ENCODE peak calls at places on chromosomes 1 and 21, in six cellular contexts. One of them, this sample, is unnamed.
A peak's percentile ranks its signal among the peaks of the same experiment; 100 is the strongest.

GRCh38 chr21:32021319-32022027 is 148.7 kb downstream of the HUNK start:
- DNase-seq in Peyer's patch: no peak
- DNase-seq in cardiac muscle cell: no peak
- DNase-seq in CD8-positive, alpha-beta T cell: no peak
- DNase-seq in right lobe of liver: peak; percentile 44
- DNase-seq in CD4-positive, alpha-beta memory T cell: no peak
- DNase-seq in this sample: no peak

GRCh38 chr1:160474392-160475242 is 48.4 kb downstream of the SLAMF6 start:
- DNase-seq in right lobe of liver: no peak
- DNase-seq in Peyer's patch: no peak
- DNase-seq in CD8-positive, alpha-beta T cell: no peak
- DNase-seq in cardiac muscle cell: no peak
- DNase-seq in CD4-positive, alpha-beta memory T cell: no peak
- DNase-seq in this sample: no peak

GRCh38 chr1:161736332-161736969 is 13.1 kb upstream of the DUSP12 start:
- DNase-seq in CD4-positive, alpha-beta memory T cell: no peak
- DNase-seq in right lobe of liver: no peak
- DNase-seq in Peyer's patch: no peak
- DNase-seq in cardiac muscle cell: no peak
- DNase-seq in CD8-positive, alpha-beta T cell: no peak
- DNase-seq in this sample: no peak

GRCh38 chr1:226287587-226287986 is 21.4 kb downstream of the LIN9 start:
- DNase-seq in Peyer's patch: no peak
- DNase-seq in right lobe of liver: no peak
- DNase-seq in cardiac muscle cell: no peak
- DNase-seq in CD8-positive, alpha-beta T cell: no peak
- DNase-seq in CD4-positive, alpha-beta memory T cell: no peak
- DNase-seq in this sample: no peak

GRCh38 chr1:230913496-230913895 is 45.2 kb upstream of the C1orf198 start:
- DNase-seq in Peyer's patch: no peak
- DNase-seq in cardiac muscle cell: no peak
- DNase-seq in CD4-positive, alpha-beta memory T cell: no peak
- DNase-seq in right lobe of liver: no peak
- DNase-seq in CD8-positive, alpha-beta T cell: no peak
- DNase-seq in this sample: no peak

GRCh38 chr1:102107441-102107840 is 110.7 kb upstream of the OLFM3 start:
- DNase-seq in cardiac muscle cell: no peak
- DNase-seq in right lobe of liver: no peak
- DNase-seq in CD4-positive, alpha-beta memory T cell: no peak
- DNase-seq in Peyer's patch: no peak
- DNase-seq in CD8-positive, alpha-beta T cell: no peak
- DNase-seq in this sample: no peak

GRCh38 chr1:34825455-34826081 is 32.8 kb downstream of the GJA4 start:
- DNase-seq in cardiac muscle cell: peak; percentile 34
- DNase-seq in CD8-positive, alpha-beta T cell: no peak
- DNase-seq in CD4-positive, alpha-beta memory T cell: no peak
- DNase-seq in right lobe of liver: peak; percentile 71
- DNase-seq in Peyer's patch: no peak
- DNase-seq in this sample: no peak

GRCh38 chr21:42636535-42636914 is 16.9 kb upstream of the PDE9A start:
- DNase-seq in right lobe of liver: no peak
- DNase-seq in Peyer's patch: no peak
- DNase-seq in CD8-positive, alpha-beta T cell: no peak
- DNase-seq in cardiac muscle cell: no peak
- DNase-seq in CD4-positive, alpha-beta memory T cell: no peak
- DNase-seq in this sample: no peak

GRCh38 chr1:7303554-7304347 is 467.3 kb upstream of the VAMP3 start:
- DNase-seq in cardiac muscle cell: no peak
- DNase-seq in right lobe of liver: no peak
- DNase-seq in Peyer's patch: no peak
- DNase-seq in CD8-positive, alpha-beta T cell: no peak
- DNase-seq in CD4-positive, alpha-beta memory T cell: no peak
- DNase-seq in this sample: no peak

GRCh38 chr1:57361516-57361915 is 62.3 kb downstream of the DAB1 start:
- DNase-seq in CD4-positive, alpha-beta memory T cell: no peak
- DNase-seq in right lobe of liver: no peak
- DNase-seq in cardiac muscle cell: no peak
- DNase-seq in Peyer's patch: no peak
- DNase-seq in CD8-positive, alpha-beta T cell: no peak
- DNase-seq in this sample: no peak

GRCh38 chr21:46113497-46114176 is 15.7 kb downstream of the COL6A2 start:
- DNase-seq in Peyer's patch: no peak
- DNase-seq in CD8-positive, alpha-beta T cell: peak; percentile 23
- DNase-seq in right lobe of liver: no peak
- DNase-seq in cardiac muscle cell: no peak
- DNase-seq in CD4-positive, alpha-beta memory T cell: no peak
- DNase-seq in this sample: no peak

GRCh38 chr1:236608930-236609726 is 4.8 kb upstream of the HEATR1 start:
- DNase-seq in cardiac muscle cell: peak; percentile 81
- DNase-seq in right lobe of liver: peak; percentile 46
- DNase-seq in CD4-positive, alpha-beta memory T cell: no peak
- DNase-seq in Peyer's patch: peak; percentile 50
- DNase-seq in CD8-positive, alpha-beta T cell: no peak
- DNase-seq in this sample: no peak

DNA sequence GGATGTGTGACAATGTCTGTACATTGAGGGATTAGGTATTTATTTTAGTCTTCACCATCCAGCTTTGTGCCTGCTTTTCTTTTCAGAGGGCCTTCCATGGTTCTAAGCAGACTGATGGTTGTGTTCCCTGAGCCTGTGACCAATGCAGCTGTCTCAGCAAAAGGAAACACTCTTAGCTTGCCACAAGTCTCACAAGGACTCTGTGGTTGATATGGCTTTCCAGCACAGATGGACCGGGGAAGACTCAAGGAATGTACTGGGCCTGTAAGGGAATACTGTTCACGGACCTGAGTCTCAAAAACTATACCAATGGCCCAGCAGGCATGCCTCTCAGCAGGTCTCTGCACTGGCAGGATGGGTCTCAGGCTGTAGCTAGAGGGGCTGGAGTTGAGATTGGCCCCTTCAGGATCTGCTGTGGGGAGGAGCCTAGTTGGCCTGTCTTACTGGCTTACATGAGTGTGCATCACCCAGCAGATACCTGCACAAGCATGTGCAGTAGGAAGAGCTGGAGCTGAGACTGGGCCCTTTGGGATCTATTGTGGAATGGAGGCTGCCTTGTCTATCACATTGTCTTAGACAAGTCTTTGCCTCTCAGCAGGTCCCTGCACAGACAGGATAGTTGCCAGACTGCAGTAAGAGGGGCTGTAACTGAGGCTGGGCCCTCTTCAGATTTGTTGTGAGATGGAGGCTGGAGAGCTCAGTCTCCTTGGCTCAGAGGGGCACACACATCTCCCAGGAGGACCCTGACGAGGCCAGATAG is 52.0 kb upstream of the PDC start:
- DNase-seq in CD8-positive, alpha-beta T cell: no peak
- DNase-seq in right lobe of liver: no peak
- DNase-seq in Peyer's patch: no peak
- DNase-seq in CD4-positive, alpha-beta memory T cell: no peak
- DNase-seq in cardiac muscle cell: no peak
- DNase-seq in this sample: no peak
- H3K4me1 ChIP-seq in CD8-positive, alpha-beta T cell: no peaks in the 10 kb centered on the region
- H3K4me1 ChIP-seq in right lobe of liver: no peaks in the 10 kb centered on the region
- H3K4me1 ChIP-seq in Peyer's patch: no peaks in the 10 kb centered on the region
- H3K4me1 ChIP-seq in CD4-positive, alpha-beta memory T cell: no peaks in the 10 kb centered on the region
- H3K4me1 ChIP-seq in cardiac muscle cell: no peaks in the 10 kb centered on the region
- H3K4me1 ChIP-seq in this sample: no peaks in the 10 kb centered on the region

GRCh38 chr21:39631842-39632577 is 19.3 kb downstream of the B3GALT5 start:
- DNase-seq in Peyer's patch: peak; percentile 66
- DNase-seq in CD8-positive, alpha-beta T cell: no peak
- DNase-seq in right lobe of liver: no peak
- DNase-seq in cardiac muscle cell: no peak
- DNase-seq in CD4-positive, alpha-beta memory T cell: no peak
- DNase-seq in this sample: no peak

GRCh38 chr21:39628380-39628779 is 15.6 kb downstream of the B3GALT5 start:
- DNase-seq in cardiac muscle cell: no peak
- DNase-seq in right lobe of liver: no peak
- DNase-seq in CD8-positive, alpha-beta T cell: no peak
- DNase-seq in Peyer's patch: no peak
- DNase-seq in CD4-positive, alpha-beta memory T cell: no peak
- DNase-seq in this sample: no peak

GRCh38 chr21:39633043-39633442 is 20.3 kb downstream of the B3GALT5 start:
- DNase-seq in Peyer's patch: no peak
- DNase-seq in cardiac muscle cell: no peak
- DNase-seq in CD4-positive, alpha-beta memory T cell: no peak
- DNase-seq in right lobe of liver: no peak
- DNase-seq in CD8-positive, alpha-beta T cell: no peak
- DNase-seq in this sample: no peak

GRCh38 chr21:39630191-39630591 is 17.5 kb downstream of the B3GALT5 start:
- DNase-seq in cardiac muscle cell: no peak
- DNase-seq in Peyer's patch: no peak
- DNase-seq in CD4-positive, alpha-beta memory T cell: no peak
- DNase-seq in right lobe of liver: no peak
- DNase-seq in CD8-positive, alpha-beta T cell: no peak
- DNase-seq in this sample: no peak

GRCh38 chr21:39630827-39631226 is 18.1 kb downstream of the B3GALT5 start:
- DNase-seq in Peyer's patch: no peak
- DNase-seq in cardiac muscle cell: no peak
- DNase-seq in CD4-positive, alpha-beta memory T cell: no peak
- DNase-seq in CD8-positive, alpha-beta T cell: no peak
- DNase-seq in right lobe of liver: no peak
- DNase-seq in this sample: no peak
- H3K4me3 ChIP-seq in Peyer's patch: no peak overlapping the region
- H3K4me3 ChIP-seq in cardiac muscle cell: no peak overlapping the region
- H3K4me3 ChIP-seq in CD4-positive, alpha-beta memory T cell: no peak overlapping the region
- H3K4me3 ChIP-seq in CD8-positive, alpha-beta T cell: no peak overlapping the region
- H3K4me3 ChIP-seq in right lobe of liver: no peak overlapping the region
- H3K4me3 ChIP-seq in this sample: no peak overlapping the region

DNA sequence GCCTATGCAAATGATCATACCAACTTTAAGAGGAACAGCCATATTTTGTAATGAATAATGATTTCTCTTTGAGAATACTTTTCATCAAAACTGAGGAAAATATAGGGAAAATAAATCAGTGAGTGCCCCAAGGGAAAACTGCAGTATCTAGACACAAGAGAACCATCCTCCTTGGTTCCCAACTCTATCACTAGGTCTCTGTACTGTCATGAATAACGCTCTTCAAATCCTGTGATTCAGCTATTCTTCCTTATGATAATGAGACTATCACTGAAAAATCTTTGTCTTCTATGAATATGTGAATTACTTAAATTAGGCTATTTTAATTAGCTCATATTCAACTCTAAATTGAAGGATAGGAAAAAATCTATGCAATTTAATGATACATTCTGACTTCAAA is 2.3 kb downstream of the OR2L5 start:
- DNase-seq in cardiac muscle cell: no peak
- DNase-seq in Peyer's patch: no peak
- DNase-seq in CD4-positive, alpha-beta memory T cell: no peak
- DNase-seq in right lobe of liver: no peak
- DNase-seq in CD8-positive, alpha-beta T cell: no peak
- DNase-seq in this sample: no peak
- H3K9me3 ChIP-seq in cardiac muscle cell: no peaks in the 10 kb centered on the region
- H3K9me3 ChIP-seq in Peyer's patch: no peaks in the 10 kb centered on the region
- H3K9me3 ChIP-seq in CD4-positive, alpha-beta memory T cell: peaks cover 5% of the 10 kb centered on the region
- H3K9me3 ChIP-seq in right lobe of liver: no peaks in the 10 kb centered on the region
- H3K9me3 ChIP-seq in CD8-positive, alpha-beta T cell: no peaks in the 10 kb centered on the region
- H3K9me3 ChIP-seq in this sample: peaks cover 12% of the 10 kb centered on the region

DNA sequence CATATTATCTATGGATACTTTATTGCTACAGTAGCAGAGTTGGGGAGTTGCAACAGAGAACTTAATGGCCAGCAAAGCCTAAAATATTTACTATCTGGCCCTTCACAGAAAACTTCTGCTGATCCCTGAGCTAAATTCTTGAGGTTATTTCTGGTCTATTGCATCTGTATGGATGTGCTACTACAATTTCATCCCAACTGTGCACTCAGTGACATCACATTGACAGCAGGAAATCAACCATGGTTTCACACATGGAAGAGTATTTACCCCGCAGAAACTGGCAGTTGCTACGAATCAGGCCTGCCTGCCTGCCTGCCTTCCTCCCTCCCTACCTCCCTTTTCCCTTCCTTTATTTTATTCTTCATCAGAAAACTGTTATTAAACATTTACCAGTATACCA is 12.1 kb downstream of the CLCA2 start:
- DNase-seq in cardiac muscle cell: no peak
- DNase-seq in right lobe of liver: no peak
- DNase-seq in CD4-positive, alpha-beta memory T cell: no peak
- DNase-seq in Peyer's patch: no peak
- DNase-seq in CD8-positive, alpha-beta T cell: no peak
- DNase-seq in this sample: no peak
- H3K4me1 ChIP-seq in cardiac muscle cell: no peaks in the 10 kb centered on the region
- H3K4me1 ChIP-seq in right lobe of liver: no peaks in the 10 kb centered on the region
- H3K4me1 ChIP-seq in CD4-positive, alpha-beta memory T cell: peaks cover under 1% of the 10 kb centered on the region
- H3K4me1 ChIP-seq in Peyer's patch: no peaks in the 10 kb centered on the region
- H3K4me1 ChIP-seq in CD8-positive, alpha-beta T cell: no peaks in the 10 kb centered on the region
- H3K4me1 ChIP-seq in this sample: no peaks in the 10 kb centered on the region

DNA sequence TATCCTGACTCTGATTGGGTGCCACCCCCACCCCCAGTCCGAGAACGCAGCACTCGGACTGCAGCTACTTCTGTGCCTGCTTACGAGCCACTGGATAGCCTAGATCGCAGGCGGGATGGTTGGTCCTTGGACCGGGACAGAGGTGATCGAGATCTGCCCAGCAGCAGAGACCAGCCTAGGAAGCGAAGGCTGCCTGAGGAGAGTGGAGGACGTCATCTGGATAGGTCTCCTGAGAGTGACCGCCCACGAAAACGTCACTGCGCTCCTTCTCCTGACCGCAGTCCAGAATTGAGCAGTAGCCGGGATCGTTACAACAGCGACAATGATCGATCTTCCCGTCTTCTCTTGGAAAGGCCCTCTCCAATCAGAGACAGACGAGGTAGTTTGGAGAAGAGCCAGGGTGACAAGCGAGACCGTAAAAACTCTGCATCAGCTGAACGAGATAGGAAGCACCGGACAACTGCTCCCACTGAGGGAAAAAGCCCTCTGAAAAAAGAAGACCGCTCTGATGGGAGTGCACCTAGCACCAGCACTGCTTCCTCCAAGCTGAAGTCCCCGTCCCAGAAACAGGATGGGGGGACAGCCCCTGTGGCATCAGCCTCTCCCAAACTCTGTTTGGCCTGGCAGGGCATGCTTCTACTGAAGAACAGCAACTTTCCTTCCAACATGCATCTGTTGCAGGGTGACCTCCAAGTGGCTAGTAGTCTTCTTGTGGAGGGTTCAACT is 2.1 kb downstream of the RBM15 start:
- DNase-seq in CD8-positive, alpha-beta T cell: no peak
- DNase-seq in Peyer's patch: peak; percentile 44
- DNase-seq in right lobe of liver: no peak
- DNase-seq in CD4-positive, alpha-beta memory T cell: no peak
- DNase-seq in cardiac muscle cell: no peak
- DNase-seq in this sample: no peak
- H3K4me3 ChIP-seq in CD8-positive, alpha-beta T cell: peak overlapping the region; percentile 7
- H3K4me3 ChIP-seq in Peyer's patch: no peak overlapping the region
- H3K4me3 ChIP-seq in right lobe of liver: no peak overlapping the region
- H3K4me3 ChIP-seq in CD4-positive, alpha-beta memory T cell: no peak overlapping the region
- H3K4me3 ChIP-seq in cardiac muscle cell: no peak overlapping the region
- H3K4me3 ChIP-seq in this sample: no peak overlapping the region

GRCh38 chr1:73472810-73473209 is 725.2 kb downstream of the LRRIQ3 start:
- DNase-seq in right lobe of liver: no peak
- DNase-seq in Peyer's patch: no peak
- DNase-seq in cardiac muscle cell: no peak
- DNase-seq in CD8-positive, alpha-beta T cell: no peak
- DNase-seq in CD4-positive, alpha-beta memory T cell: no peak
- DNase-seq in this sample: no peak
- H3K9me3 ChIP-seq in right lobe of liver: no peaks in the 10 kb centered on the region
- H3K9me3 ChIP-seq in Peyer's patch: no peaks in the 10 kb centered on the region
- H3K9me3 ChIP-seq in cardiac muscle cell: no peaks in the 10 kb centered on the region
- H3K9me3 ChIP-seq in CD8-positive, alpha-beta T cell: no peaks in the 10 kb centered on the region
- H3K9me3 ChIP-seq in CD4-positive, alpha-beta memory T cell: no peaks in the 10 kb centered on the region
- H3K9me3 ChIP-seq in this sample: no peaks in the 10 kb centered on the region

GRCh38 chr1:178028973-178029481 is 59.2 kb upstream of the SEC16B start:
- DNase-seq in right lobe of liver: no peak
- DNase-seq in CD4-positive, alpha-beta memory T cell: no peak
- DNase-seq in CD8-positive, alpha-beta T cell: no peak
- DNase-seq in Peyer's patch: no peak
- DNase-seq in cardiac muscle cell: no peak
- DNase-seq in this sample: no peak
- H3K4me1 ChIP-seq in right lobe of liver: peaks cover 3% of the 10 kb centered on the region
- H3K4me1 ChIP-seq in CD4-positive, alpha-beta memory T cell: no peaks in the 10 kb centered on the region
- H3K4me1 ChIP-seq in CD8-positive, alpha-beta T cell: no peaks in the 10 kb centered on the region
- H3K4me1 ChIP-seq in Peyer's patch: no peaks in the 10 kb centered on the region
- H3K4me1 ChIP-seq in cardiac muscle cell: no peaks in the 10 kb centered on the region
- H3K4me1 ChIP-seq in this sample: no peaks in the 10 kb centered on the region

GRCh38 chr1:198156111-198156744 is 570 bp upstream of the NEK7 start:
- DNase-seq in right lobe of liver: peak; percentile 40
- DNase-seq in Peyer's patch: peak; percentile 91
- DNase-seq in cardiac muscle cell: peak; percentile 69
- DNase-seq in CD4-positive, alpha-beta memory T cell: peak; percentile 77
- DNase-seq in CD8-positive, alpha-beta T cell: peak; percentile 75
- DNase-seq in this sample: peak; percentile 67
- H3K4me3 ChIP-seq in right lobe of liver: peak overlapping the region; percentile 83
- H3K4me3 ChIP-seq in Peyer's patch: peak overlapping the region; percentile 94
- H3K4me3 ChIP-seq in cardiac muscle cell: peak overlapping the region; percentile 99
- H3K4me3 ChIP-seq in CD4-positive, alpha-beta memory T cell: peak overlapping the region; percentile 26
- H3K4me3 ChIP-seq in CD8-positive, alpha-beta T cell: peak overlapping the region; percentile 86
- H3K4me3 ChIP-seq in this sample: peak overlapping the region; percentile 99